ENCODE peak calls at places on chromosome 2, in nine cellular contexts. One of them, this sample, is unnamed.

GRCh38 chr2:224584111-224584764 is 925 bp downstream of the CUL3 start:
- DNase-seq in endothelial cell of umbilical vein: peak
- DNase-seq in RWPE1: peak
- DNase-seq in iris pigment epithelial cell: peak
- DNase-seq in foreskin fibroblast: peak
- DNase-seq in AML-193: peak
- DNase-seq in NK-92 treated with Interleukin-12 subunit alpha and Interleukin-12 subunit beta, amount 100 ng/mL, for 24 hours: peak
- DNase-seq in astrocyte: peak
- DNase-seq in stimulated activated CD8-positive, alpha-beta memory T cell treated with anti-CD3 and anti-CD28 coated beads, Interleukin-2, amount 100 ng/mL, for 1 hour: no peak
- DNase-seq in this sample: no peak

GRCh38 chr2:42856891-42857632 is 64.7 kb upstream of the HAAO start:
- DNase-seq in endothelial cell of umbilical vein: no peak
- DNase-seq in RWPE1: peak
- DNase-seq in iris pigment epithelial cell: no peak
- DNase-seq in foreskin fibroblast: no peak
- DNase-seq in AML-193: no peak
- DNase-seq in NK-92 treated with Interleukin-12 subunit alpha and Interleukin-12 subunit beta, amount 100 ng/mL, for 24 hours: no peak
- DNase-seq in astrocyte: no peak
- DNase-seq in stimulated activated CD8-positive, alpha-beta memory T cell treated with anti-CD3 and anti-CD28 coated beads, Interleukin-2, amount 100 ng/mL, for 1 hour: no peak
- DNase-seq in this sample: no peak

GRCh38 chr2:56739421-56739820 is 555.6 kb downstream of the CCDC85A start:
- DNase-seq in endothelial cell of umbilical vein: no peak
- DNase-seq in RWPE1: no peak
- DNase-seq in iris pigment epithelial cell: no peak
- DNase-seq in foreskin fibroblast: no peak
- DNase-seq in AML-193: no peak
- DNase-seq in NK-92 treated with Interleukin-12 subunit alpha and Interleukin-12 subunit beta, amount 100 ng/mL, for 24 hours: no peak
- DNase-seq in astrocyte: peak
- DNase-seq in stimulated activated CD8-positive, alpha-beta memory T cell treated with anti-CD3 and anti-CD28 coated beads, Interleukin-2, amount 100 ng/mL, for 1 hour: no peak
- DNase-seq in this sample: no peak

GRCh38 chr2:142980246-142981068 is 103.0 kb downstream of the KYNU start:
- DNase-seq in endothelial cell of umbilical vein: peak
- DNase-seq in RWPE1: no peak
- DNase-seq in iris pigment epithelial cell: peak
- DNase-seq in foreskin fibroblast: peak
- DNase-seq in AML-193: peak
- DNase-seq in NK-92 treated with Interleukin-12 subunit alpha and Interleukin-12 subunit beta, amount 100 ng/mL, for 24 hours: no peak
- DNase-seq in astrocyte: peak
- DNase-seq in stimulated activated CD8-positive, alpha-beta memory T cell treated with anti-CD3 and anti-CD28 coated beads, Interleukin-2, amount 100 ng/mL, for 1 hour: no peak
- DNase-seq in this sample: peak

GRCh38 chr2:102122115-102122514 is 20.4 kb upstream of the IL1R1 start:
- DNase-seq in endothelial cell of umbilical vein: no peak
- DNase-seq in RWPE1: no peak
- DNase-seq in iris pigment epithelial cell: peak
- DNase-seq in foreskin fibroblast: peak
- DNase-seq in AML-193: no peak
- DNase-seq in NK-92 treated with Interleukin-12 subunit alpha and Interleukin-12 subunit beta, amount 100 ng/mL, for 24 hours: no peak
- DNase-seq in astrocyte: peak
- DNase-seq in stimulated activated CD8-positive, alpha-beta memory T cell treated with anti-CD3 and anti-CD28 coated beads, Interleukin-2, amount 100 ng/mL, for 1 hour: no peak
- DNase-seq in this sample: no peak

GRCh38 chr2:172251231-172251630 is 148.5 kb upstream of the DLX2 start:
- DNase-seq in endothelial cell of umbilical vein: peak
- DNase-seq in RWPE1: no peak
- DNase-seq in iris pigment epithelial cell: peak
- DNase-seq in foreskin fibroblast: peak
- DNase-seq in AML-193: no peak
- DNase-seq in NK-92 treated with Interleukin-12 subunit alpha and Interleukin-12 subunit beta, amount 100 ng/mL, for 24 hours: no peak
- DNase-seq in astrocyte: peak
- DNase-seq in stimulated activated CD8-positive, alpha-beta memory T cell treated with anti-CD3 and anti-CD28 coated beads, Interleukin-2, amount 100 ng/mL, for 1 hour: no peak
- DNase-seq in this sample: no peak

GRCh38 chr2:15814406-15814805 is 125.9 kb upstream of the MYCN start:
- DNase-seq in endothelial cell of umbilical vein: no peak
- DNase-seq in RWPE1: no peak
- DNase-seq in iris pigment epithelial cell: no peak
- DNase-seq in foreskin fibroblast: no peak
- DNase-seq in AML-193: no peak
- DNase-seq in NK-92 treated with Interleukin-12 subunit alpha and Interleukin-12 subunit beta, amount 100 ng/mL, for 24 hours: no peak
- DNase-seq in astrocyte: no peak
- DNase-seq in stimulated activated CD8-positive, alpha-beta memory T cell treated with anti-CD3 and anti-CD28 coated beads, Interleukin-2, amount 100 ng/mL, for 1 hour: no peak
- DNase-seq in this sample: no peak

GRCh38 chr2:126722081-126722480 is 66.1 kb downstream of the GYPC start:
- DNase-seq in endothelial cell of umbilical vein: no peak
- DNase-seq in RWPE1: no peak
- DNase-seq in iris pigment epithelial cell: no peak
- DNase-seq in foreskin fibroblast: no peak
- DNase-seq in AML-193: no peak
- DNase-seq in NK-92 treated with Interleukin-12 subunit alpha and Interleukin-12 subunit beta, amount 100 ng/mL, for 24 hours: no peak
- DNase-seq in astrocyte: no peak
- DNase-seq in stimulated activated CD8-positive, alpha-beta memory T cell treated with anti-CD3 and anti-CD28 coated beads, Interleukin-2, amount 100 ng/mL, for 1 hour: no peak
- DNase-seq in this sample: no peak

GRCh38 chr2:239143858-239144712 is 256.7 kb downstream of the HDAC4 start:
- DNase-seq in endothelial cell of umbilical vein: peak
- DNase-seq in RWPE1: peak
- DNase-seq in iris pigment epithelial cell: peak
- DNase-seq in foreskin fibroblast: peak
- DNase-seq in AML-193: no peak
- DNase-seq in NK-92 treated with Interleukin-12 subunit alpha and Interleukin-12 subunit beta, amount 100 ng/mL, for 24 hours: peak
- DNase-seq in astrocyte: peak
- DNase-seq in stimulated activated CD8-positive, alpha-beta memory T cell treated with anti-CD3 and anti-CD28 coated beads, Interleukin-2, amount 100 ng/mL, for 1 hour: no peak
- DNase-seq in this sample: no peak

GRCh38 chr2:189037518-189037917 is 63.3 kb downstream of the COL3A1 start:
- DNase-seq in endothelial cell of umbilical vein: peak
- DNase-seq in RWPE1: peak
- DNase-seq in iris pigment epithelial cell: peak
- DNase-seq in foreskin fibroblast: peak
- DNase-seq in AML-193: no peak
- DNase-seq in NK-92 treated with Interleukin-12 subunit alpha and Interleukin-12 subunit beta, amount 100 ng/mL, for 24 hours: no peak
- DNase-seq in astrocyte: peak
- DNase-seq in stimulated activated CD8-positive, alpha-beta memory T cell treated with anti-CD3 and anti-CD28 coated beads, Interleukin-2, amount 100 ng/mL, for 1 hour: no peak
- DNase-seq in this sample: no peak

GRCh38 chr2:122417114-122417513 is 661.7 kb downstream of the TSN start:
- DNase-seq in endothelial cell of umbilical vein: no peak
- DNase-seq in RWPE1: no peak
- DNase-seq in iris pigment epithelial cell: no peak
- DNase-seq in foreskin fibroblast: no peak
- DNase-seq in AML-193: no peak
- DNase-seq in NK-92 treated with Interleukin-12 subunit alpha and Interleukin-12 subunit beta, amount 100 ng/mL, for 24 hours: no peak
- DNase-seq in astrocyte: no peak
- DNase-seq in stimulated activated CD8-positive, alpha-beta memory T cell treated with anti-CD3 and anti-CD28 coated beads, Interleukin-2, amount 100 ng/mL, for 1 hour: no peak
- DNase-seq in this sample: no peak

GRCh38 chr2:240384711-240385450 is 50.6 kb upstream of the GPC1 start:
- DNase-seq in endothelial cell of umbilical vein: no peak
- DNase-seq in RWPE1: no peak
- DNase-seq in iris pigment epithelial cell: no peak
- DNase-seq in foreskin fibroblast: peak
- DNase-seq in AML-193: no peak
- DNase-seq in NK-92 treated with Interleukin-12 subunit alpha and Interleukin-12 subunit beta, amount 100 ng/mL, for 24 hours: no peak
- DNase-seq in astrocyte: no peak
- DNase-seq in stimulated activated CD8-positive, alpha-beta memory T cell treated with anti-CD3 and anti-CD28 coated beads, Interleukin-2, amount 100 ng/mL, for 1 hour: no peak
- DNase-seq in this sample: no peak

GRCh38 chr2:136670-137069 is 90.4 kb upstream of the FAM110C start:
- DNase-seq in endothelial cell of umbilical vein: no peak
- DNase-seq in RWPE1: no peak
- DNase-seq in iris pigment epithelial cell: no peak
- DNase-seq in foreskin fibroblast: no peak
- DNase-seq in AML-193: no peak
- DNase-seq in NK-92 treated with Interleukin-12 subunit alpha and Interleukin-12 subunit beta, amount 100 ng/mL, for 24 hours: no peak
- DNase-seq in astrocyte: no peak
- DNase-seq in stimulated activated CD8-positive, alpha-beta memory T cell treated with anti-CD3 and anti-CD28 coated beads, Interleukin-2, amount 100 ng/mL, for 1 hour: no peak
- DNase-seq in this sample: no peak

GRCh38 chr2:201254331-201254730 is 6.0 kb upstream of the CASP8 start:
- DNase-seq in endothelial cell of umbilical vein: no peak
- DNase-seq in RWPE1: no peak
- DNase-seq in iris pigment epithelial cell: peak
- DNase-seq in foreskin fibroblast: peak
- DNase-seq in AML-193: no peak
- DNase-seq in NK-92 treated with Interleukin-12 subunit alpha and Interleukin-12 subunit beta, amount 100 ng/mL, for 24 hours: no peak
- DNase-seq in astrocyte: peak
- DNase-seq in stimulated activated CD8-positive, alpha-beta memory T cell treated with anti-CD3 and anti-CD28 coated beads, Interleukin-2, amount 100 ng/mL, for 1 hour: no peak
- DNase-seq in this sample: peak

GRCh38 chr2:58067001-58067400 is 20.4 kb downstream of the VRK2 start:
- DNase-seq in endothelial cell of umbilical vein: no peak
- DNase-seq in RWPE1: no peak
- DNase-seq in iris pigment epithelial cell: no peak
- DNase-seq in foreskin fibroblast: no peak
- DNase-seq in AML-193: no peak
- DNase-seq in NK-92 treated with Interleukin-12 subunit alpha and Interleukin-12 subunit beta, amount 100 ng/mL, for 24 hours: no peak
- DNase-seq in astrocyte: no peak
- DNase-seq in stimulated activated CD8-positive, alpha-beta memory T cell treated with anti-CD3 and anti-CD28 coated beads, Interleukin-2, amount 100 ng/mL, for 1 hour: no peak
- DNase-seq in this sample: no peak

GRCh38 chr2:200603972-200604371 is 18.2 kb downstream of the AOX1 start:
- DNase-seq in endothelial cell of umbilical vein: no peak
- DNase-seq in RWPE1: peak
- DNase-seq in iris pigment epithelial cell: peak
- DNase-seq in foreskin fibroblast: peak
- DNase-seq in AML-193: no peak
- DNase-seq in NK-92 treated with Interleukin-12 subunit alpha and Interleukin-12 subunit beta, amount 100 ng/mL, for 24 hours: no peak
- DNase-seq in astrocyte: peak
- DNase-seq in stimulated activated CD8-positive, alpha-beta memory T cell treated with anti-CD3 and anti-CD28 coated beads, Interleukin-2, amount 100 ng/mL, for 1 hour: no peak
- DNase-seq in this sample: no peak

GRCh38 chr2:68426885-68427579 is 40.1 kb downstream of the FBXO48 start:
- DNase-seq in endothelial cell of umbilical vein: no peak
- DNase-seq in RWPE1: no peak
- DNase-seq in iris pigment epithelial cell: peak
- DNase-seq in foreskin fibroblast: peak
- DNase-seq in AML-193: peak
- DNase-seq in NK-92 treated with Interleukin-12 subunit alpha and Interleukin-12 subunit beta, amount 100 ng/mL, for 24 hours: peak
- DNase-seq in astrocyte: no peak
- DNase-seq in stimulated activated CD8-positive, alpha-beta memory T cell treated with anti-CD3 and anti-CD28 coated beads, Interleukin-2, amount 100 ng/mL, for 1 hour: no peak
- DNase-seq in this sample: no peak

GRCh38 chr2:147511491-147511948 is 333.3 kb upstream of the ACVR2A start:
- DNase-seq in endothelial cell of umbilical vein: no peak
- DNase-seq in RWPE1: no peak
- DNase-seq in iris pigment epithelial cell: no peak
- DNase-seq in foreskin fibroblast: peak
- DNase-seq in AML-193: no peak
- DNase-seq in NK-92 treated with Interleukin-12 subunit alpha and Interleukin-12 subunit beta, amount 100 ng/mL, for 24 hours: no peak
- DNase-seq in astrocyte: peak
- DNase-seq in stimulated activated CD8-positive, alpha-beta memory T cell treated with anti-CD3 and anti-CD28 coated beads, Interleukin-2, amount 100 ng/mL, for 1 hour: no peak
- DNase-seq in this sample: no peak

GRCh38 chr2:160478660-160479059 is 14.9 kb downstream of the RBMS1 start:
- DNase-seq in endothelial cell of umbilical vein: no peak
- DNase-seq in RWPE1: no peak
- DNase-seq in iris pigment epithelial cell: no peak
- DNase-seq in foreskin fibroblast: no peak
- DNase-seq in AML-193: no peak
- DNase-seq in NK-92 treated with Interleukin-12 subunit alpha and Interleukin-12 subunit beta, amount 100 ng/mL, for 24 hours: no peak
- DNase-seq in astrocyte: no peak
- DNase-seq in stimulated activated CD8-positive, alpha-beta memory T cell treated with anti-CD3 and anti-CD28 coated beads, Interleukin-2, amount 100 ng/mL, for 1 hour: no peak
- DNase-seq in this sample: no peak

GRCh38 chr2:49619804-49620203 is 465.5 kb upstream of the FSHR start:
- DNase-seq in endothelial cell of umbilical vein: no peak
- DNase-seq in RWPE1: no peak
- DNase-seq in iris pigment epithelial cell: no peak
- DNase-seq in foreskin fibroblast: no peak
- DNase-seq in AML-193: no peak
- DNase-seq in NK-92 treated with Interleukin-12 subunit alpha and Interleukin-12 subunit beta, amount 100 ng/mL, for 24 hours: no peak
- DNase-seq in astrocyte: no peak
- DNase-seq in stimulated activated CD8-positive, alpha-beta memory T cell treated with anti-CD3 and anti-CD28 coated beads, Interleukin-2, amount 100 ng/mL, for 1 hour: no peak
- DNase-seq in this sample: peak

GRCh38 chr2:112724611-112725525 is 4.0 kb downstream of the NT5DC4 start:
- DNase-seq in endothelial cell of umbilical vein: no peak
- DNase-seq in RWPE1: peak
- DNase-seq in iris pigment epithelial cell: no peak
- DNase-seq in foreskin fibroblast: peak
- DNase-seq in AML-193: peak
- DNase-seq in NK-92 treated with Interleukin-12 subunit alpha and Interleukin-12 subunit beta, amount 100 ng/mL, for 24 hours: no peak
- DNase-seq in astrocyte: no peak
- DNase-seq in stimulated activated CD8-positive, alpha-beta memory T cell treated with anti-CD3 and anti-CD28 coated beads, Interleukin-2, amount 100 ng/mL, for 1 hour: no peak
- DNase-seq in this sample: no peak

GRCh38 chr2:235863414-235863813 is 304.8 kb downstream of the GBX2 start:
- DNase-seq in endothelial cell of umbilical vein: no peak
- DNase-seq in RWPE1: no peak
- DNase-seq in iris pigment epithelial cell: no peak
- DNase-seq in foreskin fibroblast: no peak
- DNase-seq in AML-193: no peak
- DNase-seq in NK-92 treated with Interleukin-12 subunit alpha and Interleukin-12 subunit beta, amount 100 ng/mL, for 24 hours: no peak
- DNase-seq in astrocyte: no peak
- DNase-seq in stimulated activated CD8-positive, alpha-beta memory T cell treated with anti-CD3 and anti-CD28 coated beads, Interleukin-2, amount 100 ng/mL, for 1 hour: no peak
- DNase-seq in this sample: no peak

GRCh38 chr2:202718614-202719013 is 83.8 kb downstream of the FAM117B start:
- DNase-seq in endothelial cell of umbilical vein: no peak
- DNase-seq in RWPE1: peak
- DNase-seq in iris pigment epithelial cell: peak
- DNase-seq in foreskin fibroblast: peak
- DNase-seq in AML-193: no peak
- DNase-seq in NK-92 treated with Interleukin-12 subunit alpha and Interleukin-12 subunit beta, amount 100 ng/mL, for 24 hours: no peak
- DNase-seq in astrocyte: peak
- DNase-seq in stimulated activated CD8-positive, alpha-beta memory T cell treated with anti-CD3 and anti-CD28 coated beads, Interleukin-2, amount 100 ng/mL, for 1 hour: no peak
- DNase-seq in this sample: no peak

GRCh38 chr2:108616731-108617161 is 82.5 kb downstream of the LIMS1 start:
- DNase-seq in endothelial cell of umbilical vein: peak
- DNase-seq in RWPE1: no peak
- DNase-seq in iris pigment epithelial cell: peak
- DNase-seq in foreskin fibroblast: peak
- DNase-seq in AML-193: no peak
- DNase-seq in NK-92 treated with Interleukin-12 subunit alpha and Interleukin-12 subunit beta, amount 100 ng/mL, for 24 hours: no peak
- DNase-seq in astrocyte: peak
- DNase-seq in stimulated activated CD8-positive, alpha-beta memory T cell treated with anti-CD3 and anti-CD28 coated beads, Interleukin-2, amount 100 ng/mL, for 1 hour: no peak
- DNase-seq in this sample: no peak

GRCh38 chr2:199659207-199659606 is 191.8 kb downstream of the FTCDNL1 start:
- DNase-seq in endothelial cell of umbilical vein: peak
- DNase-seq in RWPE1: peak
- DNase-seq in iris pigment epithelial cell: peak
- DNase-seq in foreskin fibroblast: peak
- DNase-seq in AML-193: no peak
- DNase-seq in NK-92 treated with Interleukin-12 subunit alpha and Interleukin-12 subunit beta, amount 100 ng/mL, for 24 hours: no peak
- DNase-seq in astrocyte: peak
- DNase-seq in stimulated activated CD8-positive, alpha-beta memory T cell treated with anti-CD3 and anti-CD28 coated beads, Interleukin-2, amount 100 ng/mL, for 1 hour: no peak
- DNase-seq in this sample: no peak

GRCh38 chr2:8608411-8608954 is 73.4 kb upstream of the ID2 start:
- DNase-seq in endothelial cell of umbilical vein: no peak
- DNase-seq in RWPE1: no peak
- DNase-seq in iris pigment epithelial cell: peak
- DNase-seq in foreskin fibroblast: no peak
- DNase-seq in AML-193: no peak
- DNase-seq in NK-92 treated with Interleukin-12 subunit alpha and Interleukin-12 subunit beta, amount 100 ng/mL, for 24 hours: no peak
- DNase-seq in astrocyte: peak
- DNase-seq in stimulated activated CD8-positive, alpha-beta memory T cell treated with anti-CD3 and anti-CD28 coated beads, Interleukin-2, amount 100 ng/mL, for 1 hour: no peak
- DNase-seq in this sample: no peak

GRCh38 chr2:207390302-207391095 is 139.3 kb upstream of the CREB1 start:
- DNase-seq in endothelial cell of umbilical vein: no peak
- DNase-seq in RWPE1: no peak
- DNase-seq in iris pigment epithelial cell: no peak
- DNase-seq in foreskin fibroblast: no peak
- DNase-seq in AML-193: no peak
- DNase-seq in NK-92 treated with Interleukin-12 subunit alpha and Interleukin-12 subunit beta, amount 100 ng/mL, for 24 hours: no peak
- DNase-seq in astrocyte: no peak
- DNase-seq in stimulated activated CD8-positive, alpha-beta memory T cell treated with anti-CD3 and anti-CD28 coated beads, Interleukin-2, amount 100 ng/mL, for 1 hour: no peak
- DNase-seq in this sample: no peak

GRCh38 chr2:209614630-209615369 is 156.8 kb upstream of the UNC80 start:
- DNase-seq in endothelial cell of umbilical vein: no peak
- DNase-seq in RWPE1: no peak
- DNase-seq in iris pigment epithelial cell: no peak
- DNase-seq in foreskin fibroblast: no peak
- DNase-seq in AML-193: no peak
- DNase-seq in NK-92 treated with Interleukin-12 subunit alpha and Interleukin-12 subunit beta, amount 100 ng/mL, for 24 hours: no peak
- DNase-seq in astrocyte: peak
- DNase-seq in stimulated activated CD8-positive, alpha-beta memory T cell treated with anti-CD3 and anti-CD28 coated beads, Interleukin-2, amount 100 ng/mL, for 1 hour: no peak
- DNase-seq in this sample: no peak

GRCh38 chr2:222862915-222863544 is 2.2 kb downstream of the ACSL3 start:
- DNase-seq in endothelial cell of umbilical vein: no peak
- DNase-seq in RWPE1: no peak
- DNase-seq in iris pigment epithelial cell: peak
- DNase-seq in foreskin fibroblast: peak
- DNase-seq in AML-193: no peak
- DNase-seq in NK-92 treated with Interleukin-12 subunit alpha and Interleukin-12 subunit beta, amount 100 ng/mL, for 24 hours: no peak
- DNase-seq in astrocyte: no peak
- DNase-seq in stimulated activated CD8-positive, alpha-beta memory T cell treated with anti-CD3 and anti-CD28 coated beads, Interleukin-2, amount 100 ng/mL, for 1 hour: no peak
- DNase-seq in this sample: peak

GRCh38 chr2:128611421-128612320 is 293.0 kb upstream of the HS6ST1 start:
- DNase-seq in endothelial cell of umbilical vein: no peak
- DNase-seq in RWPE1: no peak
- DNase-seq in iris pigment epithelial cell: no peak
- DNase-seq in foreskin fibroblast: no peak
- DNase-seq in AML-193: no peak
- DNase-seq in NK-92 treated with Interleukin-12 subunit alpha and Interleukin-12 subunit beta, amount 100 ng/mL, for 24 hours: no peak
- DNase-seq in astrocyte: no peak
- DNase-seq in stimulated activated CD8-positive, alpha-beta memory T cell treated with anti-CD3 and anti-CD28 coated beads, Interleukin-2, amount 100 ng/mL, for 1 hour: no peak
- DNase-seq in this sample: no peak

GRCh38 chr2:38203455-38203810 is 127.5 kb upstream of the CYP1B1 start:
- DNase-seq in endothelial cell of umbilical vein: no peak
- DNase-seq in RWPE1: no peak
- DNase-seq in iris pigment epithelial cell: no peak
- DNase-seq in foreskin fibroblast: no peak
- DNase-seq in AML-193: no peak
- DNase-seq in NK-92 treated with Interleukin-12 subunit alpha and Interleukin-12 subunit beta, amount 100 ng/mL, for 24 hours: no peak
- DNase-seq in astrocyte: peak
- DNase-seq in stimulated activated CD8-positive, alpha-beta memory T cell treated with anti-CD3 and anti-CD28 coated beads, Interleukin-2, amount 100 ng/mL, for 1 hour: no peak
- DNase-seq in this sample: no peak

This sample was measured in HAP-1.